ENCODE peak calls at places on chromosomes 13 and 19, in ten cellular contexts. C, B, G, S, U, K, H, D, T and J are unnamed samples. For H3K4me1, the result is how much of the 10 kb centered on the place peaks cover.

GRCh38 chr19:51473009-51473707 is 5.2 kb upstream of the CEACAM18 start:
- DNase-seq in C (peak), B (peak), G (peak), S (no peak), U (peak), K (peak), H (no peak), D (peak), T (peak), J (peak)

GRCh38 chr19:1851581-1852293 is 3.5 kb upstream of the REXO1 start:
- DNase-seq in C (no peak), B (no peak), G (no peak), S (no peak), U (peak), K (peak), H (no peak), D (no peak), T (no peak), J (no peak)

GRCh38 chr13:22049384-22049783 is 378.5 kb downstream of the FGF9 start:
- DNase-seq in C (no peak), B (peak), G (no peak), S (no peak), U (no peak), K (no peak), H (no peak), D (no peak), T (no peak), J (no peak)

GRCh38 chr19:8390617-8390981 is 439 bp downstream of the RAB11B start:
- DNase-seq in C (peak), B (peak), G (peak), S (peak), U (peak), K (peak), H (peak), D (peak), T (peak), J (peak)

GRCh38 chr13:21837841-21838551 is 167.1 kb downstream of the FGF9 start:
- DNase-seq in C (no peak), B (peak), G (no peak), S (no peak), U (no peak), K (no peak), H (no peak), D (no peak), T (no peak), J (peak)

GRCh38 chr19:49850487-49851342 is at the start of gene PTOV1:
- DNase-seq in C (peak), B (peak), G (peak), S (peak), U (peak), K (peak), H (peak), D (peak), T (peak), J (peak)

GRCh38 chr19:39824143-39825092 is 9.5 kb downstream of the DYRK1B start:
- DNase-seq in C (peak), B (peak), G (peak), S (peak), U (peak), K (peak), H (no peak), D (peak), T (peak), J (peak)

GRCh38 chr19:5594521-5594950 is 26.8 kb upstream of the TINCR start:
- DNase-seq in C (no peak), B (no peak), G (no peak), S (no peak), U (no peak), K (no peak), H (no peak), D (no peak), T (no peak), J (no peak)

GRCh38 chr13:93249259-93249917 is 22.8 kb downstream of the GPC6 start:
- DNase-seq in C (peak), B (peak), G (no peak), S (no peak), U (no peak), K (no peak), H (peak), D (no peak), T (no peak), J (no peak)

GRCh38 chr19:27966390-27966816 is 1246.5 kb downstream of the UQCRFS1 start:
- DNase-seq in C (peak), B (no peak), G (no peak), S (no peak), U (peak), K (no peak), H (no peak), D (no peak), T (no peak), J (no peak)

GRCh38 chr19:31255863-31256600 is 93.2 kb downstream of the TSHZ3 start:
- DNase-seq in C (no peak), B (no peak), G (no peak), S (no peak), U (no peak), K (no peak), H (no peak), D (no peak), T (peak), J (no peak)

GRCh38 chr13:98543380-98544104 is 33.4 kb downstream of the STK24 start:
- DNase-seq in C (no peak), B (no peak), G (no peak), S (no peak), U (no peak), K (no peak), H (no peak), D (no peak), T (no peak), J (no peak)

GRCh38 chr13:60303166-60303565 is 93.9 kb upstream of the TDRD3 start:
- DNase-seq in C (no peak), B (no peak), G (no peak), S (no peak), U (no peak), K (no peak), H (no peak), D (no peak), T (no peak), J (no peak)

GRCh38 chr13:110396913-110397379 is 89.9 kb downstream of the COL4A2 start:
- DNase-seq in C (peak), B (peak), G (no peak), S (no peak), U (no peak), K (no peak), H (peak), D (peak), T (peak), J (no peak)
- H3K4me1 ChIP-seq in C (half or more), B (under half), G (under half), S (under half), U (under half), K (under half), H (under half), D (under half), T (half or more), J (under half)

GRCh38 chr13:94704347-94705080 is 7.8 kb downstream of the SOX21 start:
- DNase-seq in C (no peak), B (no peak), G (no peak), S (no peak), U (no peak), K (no peak), H (no peak), D (no peak), T (no peak), J (no peak)
- H3K4me3 ChIP-seq in C (no peak), B (no peak), G (no peak), S (no peak), U (no peak), K (no peak), H (no peak), D (no peak), T (no peak), J (no peak)

GRCh38 chr13:44936246-44936645 is 53.0 kb downstream of the NUFIP1 start:
- DNase-seq in C (no peak), B (no peak), G (no peak), S (no peak), U (no peak), K (no peak), H (no peak), D (no peak), T (no peak), J (no peak)

GRCh38 chr13:44934724-44935123 is 54.5 kb downstream of the NUFIP1 start:
- DNase-seq in C (peak), B (peak), G (no peak), S (no peak), U (no peak), K (no peak), H (peak), D (no peak), T (no peak), J (no peak)

GRCh38 chr13:44938854-44939253 is 50.4 kb downstream of the NUFIP1 start:
- DNase-seq in C (no peak), B (no peak), G (no peak), S (no peak), U (no peak), K (no peak), H (no peak), D (no peak), T (no peak), J (no peak)
- H3K4me1 ChIP-seq in C (under half), B (under half), G (under half), S (under half), U (under half), K (under half), H (under half), D (under half), T (under half), J (under half)

GRCh38 chr13:27622881-27623280 is 1.2 kb downstream of the POLR1D start:
- DNase-seq in C (no peak), B (no peak), G (no peak), S (no peak), U (no peak), K (no peak), H (no peak), D (no peak), T (no peak), J (no peak)
- H3K4me3 ChIP-seq in C (peak), B (no peak), G (peak), S (peak), U (no peak), K (no peak), H (peak), D (no peak), T (no peak), J (peak)

DNA sequence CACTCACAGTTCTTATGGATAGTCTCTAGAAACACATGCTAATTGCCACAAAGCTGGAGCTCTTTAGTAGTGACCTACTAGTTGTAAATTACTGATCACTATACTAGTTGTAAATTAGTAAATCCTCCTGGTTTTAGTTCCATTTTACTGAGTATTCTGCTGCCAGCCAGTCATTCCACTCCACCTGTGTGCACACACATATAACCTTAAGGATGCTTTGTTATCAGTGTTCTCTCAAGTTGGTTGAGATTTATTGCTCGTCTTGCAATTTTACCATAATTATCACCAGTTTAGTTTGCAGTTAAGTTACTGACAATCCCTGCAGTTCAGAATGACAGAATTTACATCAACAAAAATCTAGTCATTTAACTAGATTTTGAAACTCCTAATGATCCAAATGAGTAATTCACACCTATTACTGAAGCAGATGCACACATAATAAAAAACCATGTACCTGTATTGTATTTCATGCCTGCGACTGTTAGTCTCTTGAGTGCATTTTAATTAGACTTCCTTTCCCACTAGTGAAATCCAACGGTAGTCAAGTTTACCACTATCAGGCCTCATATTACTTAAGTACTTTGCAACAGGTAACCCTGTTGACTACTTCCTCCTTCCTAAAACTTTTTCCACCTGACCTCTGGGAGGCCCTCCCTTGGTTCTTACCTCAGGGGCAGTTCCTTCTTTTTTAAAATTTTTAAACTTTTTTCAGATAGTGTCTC is 7.6 kb downstream of the TPT1 start:
- DNase-seq in C (no peak), B (no peak), G (no peak), S (no peak), U (no peak), K (no peak), H (no peak), D (no peak), T (no peak), J (no peak)
- H3K4me1 ChIP-seq in C (half or more), B (under half), G (under half), S (under half), U (half or more), K (half or more), H (half or more), D (under half), T (half or more), J (half or more)

GRCh38 chr19:823565-824121 is 1.9 kb upstream of the PLPPR3 start:
- DNase-seq in C (no peak), B (no peak), G (no peak), S (no peak), U (no peak), K (no peak), H (no peak), D (no peak), T (no peak), J (no peak)

GRCh38 chr19:825897-826640 is 1.6 kb upstream of the AZU1 start:
- DNase-seq in C (no peak), B (no peak), G (no peak), S (no peak), U (no peak), K (no peak), H (no peak), D (no peak), T (no peak), J (no peak)

GRCh38 chr19:821976-822773 is 420 bp upstream of the PLPPR3 start:
- DNase-seq in C (peak), B (no peak), G (peak), S (no peak), U (no peak), K (no peak), H (no peak), D (no peak), T (no peak), J (no peak)

GRCh38 chr19:824885-825284 is 2.8 kb upstream of the AZU1 start:
- DNase-seq in C (no peak), B (no peak), G (no peak), S (no peak), U (no peak), K (no peak), H (no peak), D (no peak), T (no peak), J (no peak)

DNA sequence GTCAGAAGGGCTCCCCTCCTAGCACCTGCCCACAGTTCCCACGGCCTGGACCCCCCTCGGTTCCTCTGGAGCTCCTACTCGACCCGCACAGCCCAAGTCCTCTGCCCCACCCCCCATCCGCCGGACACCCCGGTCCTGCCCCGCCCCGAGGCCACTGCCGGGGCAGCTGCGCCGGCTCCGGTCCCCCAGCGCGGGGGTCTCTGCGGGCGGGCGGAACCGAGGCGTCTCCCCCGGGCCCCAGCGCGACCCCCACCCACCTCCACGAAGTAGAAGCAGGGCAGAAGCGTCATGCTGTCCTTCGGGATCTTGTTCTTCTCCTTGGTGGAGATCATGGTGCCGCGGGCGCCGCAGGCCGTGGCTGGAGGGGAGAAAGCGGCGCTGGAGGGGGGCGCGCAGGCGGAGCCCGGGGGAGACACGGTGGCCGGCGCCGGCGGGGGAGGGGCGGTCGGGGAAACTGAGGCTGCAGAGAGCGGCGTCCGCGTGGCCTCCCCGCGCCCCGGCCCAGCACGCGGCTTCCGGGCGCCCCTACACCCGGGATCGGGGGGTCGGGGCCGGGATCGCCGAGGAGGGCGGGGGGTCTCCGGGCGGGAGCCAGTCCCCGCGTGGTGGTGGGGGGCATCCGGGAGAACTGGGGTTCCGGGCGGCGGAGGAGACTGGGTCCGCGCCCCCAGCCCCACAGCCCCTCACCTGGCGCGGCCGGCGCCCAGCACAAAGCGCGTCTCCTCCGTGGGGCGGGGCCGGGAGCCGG is at the start of gene PLPPR3:
- DNase-seq in C (peak), B (no peak), G (peak), S (no peak), U (no peak), K (no peak), H (no peak), D (no peak), T (no peak), J (no peak)
- H3K4me3 ChIP-seq in C (no peak), B (peak), G (peak), S (peak), U (no peak), K (no peak), H (no peak), D (peak), T (peak), J (peak)